ENCODE peak calls at places on chromosomes 3 and 15, in six cellular contexts. One of them, this sample, is unnamed.

GRCh38 chr15:80735344-80735743 is 40.2 kb downstream of the ABHD17C start:
- DNase-seq in frontal cortex: no peak
- DNase-seq in fibroblast of lung: no peak
- DNase-seq in omental fat pad: no peak
- DNase-seq in brain microvascular endothelial cell: no peak
- DNase-seq in NCI-H69: no peak
- DNase-seq in this sample: no peak

GRCh38 chr15:58981808-58982475 is 5.5 kb upstream of the RNF111 start:
- DNase-seq in brain microvascular endothelial cell: no peak
- DNase-seq in frontal cortex: no peak
- DNase-seq in omental fat pad: no peak
- DNase-seq in NCI-H69: no peak
- DNase-seq in fibroblast of lung: no peak
- DNase-seq in this sample: no peak

GRCh38 chr15:29864501-29864900 is 42.2 kb upstream of the TJP1 start:
- DNase-seq in frontal cortex: no peak
- DNase-seq in fibroblast of lung: no peak
- DNase-seq in omental fat pad: no peak
- DNase-seq in NCI-H69: no peak
- DNase-seq in brain microvascular endothelial cell: no peak
- DNase-seq in this sample: no peak

GRCh38 chr3:1540686-1541085 is 447.9 kb downstream of the CNTN6 start:
- DNase-seq in frontal cortex: no peak
- DNase-seq in brain microvascular endothelial cell: no peak
- DNase-seq in omental fat pad: no peak
- DNase-seq in fibroblast of lung: no peak
- DNase-seq in NCI-H69: peak
- DNase-seq in this sample: no peak

GRCh38 chr3:49667701-49668413 is 6.3 kb upstream of the APEH start:
- DNase-seq in fibroblast of lung: no peak
- DNase-seq in frontal cortex: no peak
- DNase-seq in NCI-H69: no peak
- DNase-seq in omental fat pad: no peak
- DNase-seq in brain microvascular endothelial cell: no peak
- DNase-seq in this sample: no peak

GRCh38 chr3:69160107-69160506 is 37.7 kb upstream of the LMOD3 start:
- DNase-seq in fibroblast of lung: no peak
- DNase-seq in omental fat pad: no peak
- DNase-seq in NCI-H69: no peak
- DNase-seq in brain microvascular endothelial cell: no peak
- DNase-seq in frontal cortex: no peak
- DNase-seq in this sample: no peak

GRCh38 chr15:70505411-70505919 is 257.9 kb downstream of the UACA start:
- DNase-seq in frontal cortex: no peak
- DNase-seq in NCI-H69: peak
- DNase-seq in omental fat pad: no peak
- DNase-seq in brain microvascular endothelial cell: peak
- DNase-seq in fibroblast of lung: peak
- DNase-seq in this sample: no peak

GRCh38 chr15:33138000-33138399 is 56.5 kb downstream of the FMN1 start:
- DNase-seq in fibroblast of lung: peak
- DNase-seq in brain microvascular endothelial cell: no peak
- DNase-seq in omental fat pad: no peak
- DNase-seq in frontal cortex: no peak
- DNase-seq in NCI-H69: peak
- DNase-seq in this sample: no peak

GRCh38 chr15:49610166-49610918 is 10.3 kb downstream of the FAM227B start:
- DNase-seq in omental fat pad: no peak
- DNase-seq in NCI-H69: no peak
- DNase-seq in frontal cortex: no peak
- DNase-seq in fibroblast of lung: peak
- DNase-seq in brain microvascular endothelial cell: no peak
- DNase-seq in this sample: no peak

GRCh38 chr3:14764331-14765064 is 54.3 kb upstream of the FGD5 start:
- DNase-seq in omental fat pad: no peak
- DNase-seq in brain microvascular endothelial cell: no peak
- DNase-seq in frontal cortex: no peak
- DNase-seq in fibroblast of lung: peak
- DNase-seq in NCI-H69: no peak
- DNase-seq in this sample: no peak

GRCh38 chr3:36944012-36944640 is 728 bp downstream of the TRANK1 start:
- DNase-seq in NCI-H69: peak
- DNase-seq in frontal cortex: peak
- DNase-seq in brain microvascular endothelial cell: no peak
- DNase-seq in fibroblast of lung: peak
- DNase-seq in omental fat pad: peak
- DNase-seq in this sample: peak

GRCh38 chr3:4302747-4303146 is 422 bp upstream of the SETMAR start:
- DNase-seq in frontal cortex: no peak
- DNase-seq in NCI-H69: no peak
- DNase-seq in omental fat pad: no peak
- DNase-seq in fibroblast of lung: no peak
- DNase-seq in brain microvascular endothelial cell: no peak
- DNase-seq in this sample: no peak

GRCh38 chr3:34924961-34925360 is 714.4 kb upstream of the ARPP21 start:
- DNase-seq in frontal cortex: no peak
- DNase-seq in fibroblast of lung: no peak
- DNase-seq in omental fat pad: no peak
- DNase-seq in NCI-H69: no peak
- DNase-seq in brain microvascular endothelial cell: no peak
- DNase-seq in this sample: no peak

GRCh38 chr3:20822251-20822650 is 636.2 kb upstream of the SGO1 start:
- DNase-seq in fibroblast of lung: no peak
- DNase-seq in NCI-H69: no peak
- DNase-seq in brain microvascular endothelial cell: no peak
- DNase-seq in frontal cortex: no peak
- DNase-seq in omental fat pad: no peak
- DNase-seq in this sample: no peak

GRCh38 chr15:64699767-64700388 is 75.5 kb downstream of the RBPMS2 start:
- DNase-seq in brain microvascular endothelial cell: no peak
- DNase-seq in omental fat pad: no peak
- DNase-seq in frontal cortex: no peak
- DNase-seq in fibroblast of lung: peak
- DNase-seq in NCI-H69: peak
- DNase-seq in this sample: peak

GRCh38 chr15:29896062-29896461 is 73.8 kb upstream of the TJP1 start:
- DNase-seq in frontal cortex: no peak
- DNase-seq in fibroblast of lung: no peak
- DNase-seq in omental fat pad: no peak
- DNase-seq in NCI-H69: no peak
- DNase-seq in brain microvascular endothelial cell: no peak
- DNase-seq in this sample: no peak

GRCh38 chr15:101067660-101068522 is 148.7 kb downstream of the LRRK1 start:
- DNase-seq in brain microvascular endothelial cell: no peak
- DNase-seq in omental fat pad: no peak
- DNase-seq in NCI-H69: no peak
- DNase-seq in frontal cortex: no peak
- DNase-seq in fibroblast of lung: no peak
- DNase-seq in this sample: no peak

GRCh38 chr15:59252137-59252536 is 45.5 kb downstream of the LDHAL6B start:
- DNase-seq in NCI-H69: no peak
- DNase-seq in brain microvascular endothelial cell: no peak
- DNase-seq in omental fat pad: no peak
- DNase-seq in fibroblast of lung: no peak
- DNase-seq in frontal cortex: no peak
- DNase-seq in this sample: no peak

GRCh38 chr3:127753898-127754410 is 68.4 kb downstream of the MGLL start:
- DNase-seq in NCI-H69: no peak
- DNase-seq in fibroblast of lung: no peak
- DNase-seq in brain microvascular endothelial cell: no peak
- DNase-seq in omental fat pad: no peak
- DNase-seq in frontal cortex: no peak
- DNase-seq in this sample: no peak

GRCh38 chr3:187997490-187997889 is 156.5 kb upstream of the LPP start:
- DNase-seq in omental fat pad: no peak
- DNase-seq in NCI-H69: no peak
- DNase-seq in frontal cortex: no peak
- DNase-seq in brain microvascular endothelial cell: no peak
- DNase-seq in fibroblast of lung: no peak
- DNase-seq in this sample: no peak

GRCh38 chr15:34647569-34648334 is 64.3 kb upstream of the GOLGA8B start:
- DNase-seq in fibroblast of lung: no peak
- DNase-seq in omental fat pad: no peak
- DNase-seq in NCI-H69: peak
- DNase-seq in frontal cortex: no peak
- DNase-seq in brain microvascular endothelial cell: no peak
- DNase-seq in this sample: peak

GRCh38 chr3:105829229-105829628 is 39.6 kb downstream of the CBLB start:
- DNase-seq in fibroblast of lung: no peak
- DNase-seq in NCI-H69: peak
- DNase-seq in frontal cortex: no peak
- DNase-seq in brain microvascular endothelial cell: peak
- DNase-seq in omental fat pad: no peak
- DNase-seq in this sample: no peak

GRCh38 chr3:156259896-156260788 is 139.8 kb downstream of the KCNAB1 start:
- DNase-seq in omental fat pad: no peak
- DNase-seq in fibroblast of lung: no peak
- DNase-seq in NCI-H69: no peak
- DNase-seq in frontal cortex: no peak
- DNase-seq in brain microvascular endothelial cell: no peak
- DNase-seq in this sample: no peak

GRCh38 chr3:133540896-133541674 is 32.4 kb upstream of the CDV3 start:
- DNase-seq in omental fat pad: no peak
- DNase-seq in frontal cortex: no peak
- DNase-seq in NCI-H69: peak
- DNase-seq in brain microvascular endothelial cell: no peak
- DNase-seq in fibroblast of lung: peak
- DNase-seq in this sample: peak

This sample was measured in NCI-H82.